ENCODE peak calls at places on chromosomes 11 and 22, in five cellular contexts. G is heart right ventricle, J is NCI-H187, U is NCI-H345, T is T-helper 1 cell. B is an unnamed sample.

GRCh38 chr11:18384157-18384641 is 10.2 kb upstream of the LDHA start:
- DNase-seq in T (no peak), U (no peak), G (peak), J (no peak), B (no peak)

GRCh38 chr22:22952531-22953295 is 65.1 kb downstream of the IGLL5 start:
- DNase-seq in G (no peak), U (no peak), T (no peak), J (no peak), B (peak)

GRCh38 chr11:10487002-10487647 is 32.1 kb downstream of the AMPD3 start:
- DNase-seq in G (no peak), U (no peak), T (no peak), J (no peak), B (no peak)

GRCh38 chr11:118462178-118462577 is 25.9 kb downstream of the KMT2A start:
- DNase-seq in J (no peak), G (no peak), T (no peak), U (no peak), B (no peak)

GRCh38 chr11:1557904-1558831 is 13.9 kb downstream of the DUSP8 start:
- DNase-seq in U (no peak), J (no peak), T (no peak), G (peak), B (no peak)

GRCh38 chr11:12123799-12124198 is 13.4 kb downstream of the MICAL2 start:
- DNase-seq in T (no peak), J (no peak), G (no peak), U (no peak), B (no peak)

GRCh38 chr11:126431401-126432064 is 76.0 kb downstream of the ST3GAL4 start:
- DNase-seq in U (no peak), G (peak), J (no peak), T (no peak), B (no peak)

GRCh38 chr11:848988-849824 is 6.6 kb downstream of the TSPAN4 start:
- DNase-seq in J (peak), T (peak), G (peak), U (peak), B (no peak)

GRCh38 chr11:65013130-65013691 is 749 bp upstream of the ARL2 start:
- DNase-seq in G (peak), T (peak), J (no peak), U (peak), B (peak)

GRCh38 chr11:8102965-8103364 is 22.0 kb downstream of the TUB start:
- DNase-seq in G (no peak), U (no peak), T (no peak), J (no peak), B (no peak)

GRCh38 chr11:68226421-68226820 is 13.3 kb upstream of the KMT5B start:
- DNase-seq in G (no peak), U (no peak), J (no peak), T (no peak), B (no peak)

GRCh38 chr11:109914038-109914437 is 179.2 kb upstream of the ZC3H12C start:
- DNase-seq in J (no peak), G (no peak), U (peak), T (no peak), B (no peak)

GRCh38 chr11:111540114-111540920 is at the start of gene LAYN:
- DNase-seq in U (peak), J (no peak), G (peak), T (peak), B (no peak)

GRCh38 chr11:64624869-64625481 is 34.0 kb downstream of the SLC22A12 start:
- DNase-seq in U (no peak), T (no peak), J (no peak), G (no peak), B (no peak)

GRCh38 chr22:44261164-44261860 is 51.4 kb downstream of the SHISAL1 start:
- DNase-seq in G (no peak), J (no peak), T (no peak), U (no peak), B (no peak)

GRCh38 chr11:77081976-77082836 is 15.4 kb downstream of the CAPN5 start:
- DNase-seq in U (no peak), T (no peak), G (no peak), J (no peak), B (no peak)

GRCh38 chr11:95799531-95799930 is 9.2 kb downstream of the CEP57 start:
- DNase-seq in J (no peak), U (no peak), T (no peak), G (no peak), B (no peak)

GRCh38 chr11:65526744-65527143 is 1.9 kb downstream of the SCYL1 start:
- DNase-seq in J (no peak), U (no peak), T (no peak), G (no peak), B (no peak)

GRCh38 chr11:8321876-8322275 is 58.2 kb upstream of the LMO1 start:
- DNase-seq in G (no peak), T (no peak), U (no peak), J (no peak), B (no peak)

GRCh38 chr22:49575703-49576081 is 252.0 kb downstream of the BRD1 start:
- DNase-seq in G (no peak), T (no peak), U (no peak), J (no peak), B (no peak)

GRCh38 chr11:108929241-108929640 is 264.4 kb downstream of the DDX10 start:
- DNase-seq in T (no peak), G (no peak), J (no peak), U (no peak), B (no peak)

GRCh38 chr11:117443269-117444186 is 115.9 kb downstream of the CEP164 start:
- DNase-seq in J (no peak), G (peak), T (no peak), U (peak), B (no peak)

GRCh38 chr22:27686534-27686933 is 115.0 kb downstream of the MN1 start:
- DNase-seq in T (no peak), J (no peak), G (peak), U (no peak), B (no peak)

GRCh38 chr22:49368976-49369725 is 458.5 kb downstream of the BRD1 start:
- DNase-seq in G (no peak), J (no peak), T (no peak), U (peak), B (peak)

GRCh38 chr11:130087294-130087926 is 17.7 kb downstream of the APLP2 start:
- DNase-seq in J (no peak), G (no peak), T (no peak), U (no peak), B (no peak)

GRCh38 chr22:36052505-36052941 is 23.9 kb upstream of the RBFOX2 start:
- DNase-seq in G (no peak), U (no peak), T (no peak), J (no peak), B (no peak)

GRCh38 chr11:57460017-57460755 is at the start of gene RTN4RL2:
- DNase-seq in G (peak), T (no peak), J (no peak), U (peak), B (peak)

GRCh38 chr11:12552677-12553076 is 121.5 kb upstream of the TEAD1 start:
- DNase-seq in T (no peak), U (no peak), J (no peak), G (no peak), B (no peak)

GRCh38 chr11:14308114-14308896 is 50.7 kb downstream of the RRAS2 start:
- DNase-seq in G (no peak), U (peak), T (no peak), J (no peak), B (no peak)

GRCh38 chr11:91587131-91587530 is 637.5 kb upstream of the FAT3 start:
- DNase-seq in J (no peak), G (no peak), T (no peak), U (no peak), B (no peak)

GRCh38 chr11:26473216-26474194 is 98.6 kb downstream of the MUC15 start:
- DNase-seq in G (no peak), J (no peak), T (no peak), U (no peak), B (no peak)

GRCh38 chr11:130523609-130524008 is 75.2 kb downstream of the ADAMTS15 start:
- DNase-seq in T (no peak), U (no peak), G (peak), J (no peak), B (no peak)

GRCh38 chr22:33743756-33744155 is 176.5 kb downstream of the LARGE1 start:
- DNase-seq in J (no peak), U (no peak), T (no peak), G (no peak), B (no peak)

GRCh38 chr11:1756024-1756561 is 5.7 kb upstream of the IFITM10 start:
- DNase-seq in J (no peak), G (peak), T (no peak), U (no peak), B (no peak)

GRCh38 chr11:65440831-65441499 is 18.4 kb downstream of the NEAT1 start:
- DNase-seq in G (no peak), U (no peak), T (no peak), J (no peak), B (no peak)

GRCh38 chr22:37237371-37238268 is 6.4 kb downstream of the RAC2 start:
- DNase-seq in T (no peak), G (no peak), J (no peak), U (no peak), B (no peak)